ENCODE peak calls at places on chromosome 13, in seven cellular contexts. K is neuronal stem cell, R is H9, M is mesendoderm, W is IMR-90, S is mesenchymal stem cell, E is trophoblast cell. C is an unnamed sample.

GRCh38 chr13:46129955-46130354 is 25.1 kb upstream of the CPB2 start:
- DNase-seq in K (no peak), R (no peak), M (no peak), W (no peak), S (no peak), E (no peak), C (no peak)

GRCh38 chr13:84279166-84279565 is 396.9 kb upstream of the SLITRK1 start:
- DNase-seq in K (no peak), R (no peak), M (no peak), W (peak; percentile 1), S (no peak), E (no peak), C (no peak)

GRCh38 chr13:77696006-77696862 is 1.3 kb upstream of the SLAIN1 start:
- DNase-seq in K (peak; percentile 37), R (no peak), M (peak; percentile 22), W (no peak), S (no peak), E (peak; percentile 83), C (no peak)

GRCh38 chr13:69935043-69935442 is 172.6 kb upstream of the ATXN8OS start:
- DNase-seq in K (no peak), R (no peak), M (peak; percentile 44), W (no peak), S (peak; percentile 6), E (peak; percentile 11), C (no peak)

GRCh38 chr13:113499936-113500335 is 9.4 kb upstream of the DCUN1D2 start:
- DNase-seq in K (no peak), R (no peak), M (no peak), W (peak; percentile 82), S (peak; percentile 9), E (no peak), C (no peak)

GRCh38 chr13:45101327-45102018 is 18.8 kb upstream of the GTF2F2 start:
- DNase-seq in K (peak; percentile 54), R (no peak), M (no peak), W (no peak), S (no peak), E (no peak), C (no peak)

GRCh38 chr13:28532226-28533048 is 37.5 kb upstream of the FLT1 start:
- DNase-seq in K (peak; percentile 47), R (peak; percentile 57), M (peak; percentile 44), W (no peak), S (peak; percentile 30), E (peak; percentile 35), C (peak; percentile 71)

GRCh38 chr13:79385694-79386093 is 20.4 kb downstream of the RBM26 start:
- DNase-seq in K (no peak), R (no peak), M (no peak), W (no peak), S (peak; percentile 36), E (no peak), C (no peak)

GRCh38 chr13:68254151-68254550 is 1024.0 kb upstream of the PCDH9 start:
- DNase-seq in K (no peak), R (no peak), M (no peak), W (no peak), S (peak; percentile 48), E (no peak), C (no peak)

GRCh38 chr13:106533940-106534843 is 1.3 kb downstream of the EFNB2 start:
- DNase-seq in K (no peak), R (no peak), M (peak; percentile 78), W (peak; percentile 63), S (peak; percentile 83), E (peak; percentile 40), C (peak; percentile 72)

GRCh38 chr13:30985637-30986205 is 53.3 kb downstream of the TEX26 start:
- DNase-seq in K (no peak), R (no peak), M (peak; percentile 67), W (peak; percentile 79), S (peak; percentile 77), E (no peak), C (no peak)

GRCh38 chr13:30463820-30464495 is 1.8 kb downstream of the HMGB1 start:
- DNase-seq in K (no peak), R (no peak), M (peak; percentile 48), W (peak; percentile 50), S (peak; percentile 79), E (peak; percentile 53), C (no peak)

GRCh38 chr13:113219311-113219940 is 10.0 kb downstream of the CUL4A start:
- DNase-seq in K (no peak), R (no peak), M (peak; percentile 74), W (peak; percentile 14), S (no peak), E (no peak), C (no peak)

GRCh38 chr13:43227721-43228120 is 204.3 kb downstream of the DNAJC15 start:
- DNase-seq in K (no peak), R (no peak), M (peak; percentile 56), W (peak; percentile 59), S (peak; percentile 62), E (no peak), C (no peak)

GRCh38 chr13:62209539-62209938 is 793.9 kb upstream of the PCDH20 start:
- DNase-seq in K (no peak), R (no peak), M (no peak), W (no peak), S (no peak), E (no peak), C (no peak)

GRCh38 chr13:68727788-68728187 is 1379.8 kb upstream of the ATXN8OS start:
- DNase-seq in K (no peak), R (no peak), M (no peak), W (no peak), S (no peak), E (no peak), C (no peak)

GRCh38 chr13:20814224-20814910 is 40.6 kb upstream of the EEF1AKMT1 start:
- DNase-seq in K (no peak), R (no peak), M (peak; percentile 40), W (peak; percentile 96), S (peak; percentile 96), E (no peak), C (no peak)

GRCh38 chr13:31044658-31045620 is 112.5 kb downstream of the TEX26 start:
- DNase-seq in K (no peak), R (no peak), M (peak; percentile 83), W (no peak), S (peak; percentile 21), E (peak; percentile 37), C (no peak)

GRCh38 chr13:25752957-25753540 is 298.8 kb downstream of the SHISA2 start:
- DNase-seq in K (no peak), R (no peak), M (no peak), W (peak; percentile 36), S (peak; percentile 81), E (no peak), C (no peak)

GRCh38 chr13:24709186-24709913 is 29.1 kb downstream of the ATP12A start:
- DNase-seq in K (no peak), R (no peak), M (no peak), W (no peak), S (no peak), E (no peak), C (no peak)

GRCh38 chr13:96200810-96201209 is 110.9 kb downstream of the HS6ST3 start:
- DNase-seq in K (no peak), R (no peak), M (peak; percentile 26), W (no peak), S (no peak), E (no peak), C (no peak)

GRCh38 chr13:37226966-37227365 is 121.5 kb upstream of the CSNK1A1L start:
- DNase-seq in K (no peak), R (no peak), M (no peak), W (peak; percentile 75), S (no peak), E (no peak), C (no peak)

GRCh38 chr13:26406791-26407190 is 150.7 kb upstream of the WASF3 start:
- DNase-seq in K (no peak), R (no peak), M (no peak), W (no peak), S (no peak), E (peak; percentile 30), C (no peak)

GRCh38 chr13:106484084-106484754 is 51.2 kb downstream of the EFNB2 start:
- DNase-seq in K (no peak), R (no peak), M (no peak), W (no peak), S (no peak), E (peak; percentile 74), C (no peak)

GRCh38 chr13:62357887-62358645 is 942.4 kb upstream of the PCDH20 start:
- DNase-seq in K (peak; percentile 77), R (peak; percentile 82), M (peak; percentile 94), W (peak; percentile 71), S (peak; percentile 73), E (peak; percentile 31), C (peak; percentile 39)

GRCh38 chr13:60139272-60139671 is 24.5 kb downstream of the DIAPH3 start:
- DNase-seq in K (no peak), R (no peak), M (no peak), W (peak; percentile 43), S (no peak), E (no peak), C (no peak)
- H3K4me2 ChIP-seq in K (no peak overlapping the region), R (no peak overlapping the region), M (no peak overlapping the region), W (peak overlapping the region; percentile 32), S (peak overlapping the region; percentile 58), E (no peak overlapping the region), C (no peak overlapping the region)

GRCh38 chr13:66933994-66934393 is 296.1 kb downstream of the PCDH9 start:
- DNase-seq in K (no peak), R (no peak), M (no peak), W (peak; percentile 90), S (peak; percentile 38), E (no peak), C (no peak)
- H3K4ac ChIP-seq in K (no peak overlapping the region), R (no peak overlapping the region), M (no peak overlapping the region), W (no peak overlapping the region), S (no peak overlapping the region), E (no peak overlapping the region), C (no peak overlapping the region)

GRCh38 chr13:39210961-39211534 is 172.8 kb downstream of the NHLRC3 start:
- DNase-seq in K (no peak), R (no peak), M (peak; percentile 13), W (no peak), S (no peak), E (peak; percentile 92), C (no peak)

GRCh38 chr13:39215971-39216370 is 177.7 kb downstream of the NHLRC3 start:
- DNase-seq in K (no peak), R (no peak), M (no peak), W (no peak), S (no peak), E (peak; percentile 79), C (no peak)

GRCh38 chr13:39209731-39210633 is 171.7 kb downstream of the NHLRC3 start:
- DNase-seq in K (no peak), R (no peak), M (no peak), W (peak; percentile 11), S (no peak), E (no peak), C (no peak)
- H3K4me2 ChIP-seq in K (no peak overlapping the region), R (no peak overlapping the region), M (no peak overlapping the region), W (no peak overlapping the region), S (no peak overlapping the region), E (no peak overlapping the region), C (no peak overlapping the region)

DNA sequence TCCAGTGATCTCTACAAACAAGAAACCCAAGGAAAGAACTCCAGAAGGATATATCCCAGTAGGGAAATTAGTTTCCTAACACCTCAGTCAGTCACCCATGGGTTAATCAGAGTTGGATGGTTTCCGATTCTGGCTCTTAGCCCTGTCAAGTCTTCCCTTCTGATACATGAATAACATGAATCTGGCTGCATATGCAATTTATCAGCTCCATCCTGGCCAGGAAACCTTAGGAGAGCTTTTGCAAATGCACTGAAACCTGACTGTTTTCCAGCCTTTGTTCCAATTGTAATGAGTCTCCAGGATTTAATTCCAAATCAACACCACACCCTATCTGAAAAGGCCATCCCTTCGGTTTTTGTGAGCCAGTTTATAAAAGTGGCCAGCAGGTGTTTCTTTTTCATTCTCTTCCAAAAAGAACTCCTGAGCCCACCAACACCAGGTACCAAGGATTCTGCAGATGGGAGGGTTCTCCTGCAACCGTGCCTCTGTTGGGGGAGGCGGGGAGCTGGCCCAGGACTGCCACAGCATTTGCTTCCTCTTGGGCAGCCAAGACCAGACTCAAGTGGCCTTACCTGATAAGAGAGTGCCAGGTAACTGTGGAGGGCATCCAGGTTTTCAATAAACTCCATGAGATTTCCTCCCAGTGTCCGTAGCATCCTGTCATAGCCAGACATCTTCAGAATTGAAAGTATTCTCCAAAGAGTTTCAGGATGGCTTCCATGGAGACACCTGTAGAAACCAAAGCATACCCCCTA is 77.5 kb downstream of the C13orf42 start:
- DNase-seq in K (no peak), R (no peak), M (no peak), W (no peak), S (no peak), E (no peak), C (no peak)
- H3K4ac ChIP-seq in K (no peak overlapping the region), R (no peak overlapping the region), M (no peak overlapping the region), W (no peak overlapping the region), S (no peak overlapping the region), E (no peak overlapping the region), C (no peak overlapping the region)

C was measured in H1.